ENCODE peak calls at places on chromosomes 2 and 18, in four cellular contexts. F is KBM-7; V is activated CD8-positive, alpha-beta memory T cell treated with anti-CD3 and anti-CD28 coated beads for 4 hours; D is Panc1. M is an unnamed sample.

GRCh38 chr2:108919571-108920373 is 69.2 kb downstream of the EDAR start:
- DNase-seq in D (no peak), V (no peak), F (no peak), M (no peak)

GRCh38 chr2:111627256-111627655 is 256.7 kb downstream of the ANAPC1 start:
- DNase-seq in F (peak), D (no peak), V (no peak), M (peak)

GRCh38 chr2:216643986-216644662 is 10.9 kb downstream of the IGFBP2 start:
- DNase-seq in V (no peak), F (no peak), D (no peak), M (no peak)

GRCh38 chr18:57837917-57838548 is 34.9 kb upstream of the ATP8B1 start:
- DNase-seq in D (no peak), F (no peak), V (no peak), M (peak)

GRCh38 chr2:226615891-226616290 is 183.7 kb downstream of the IRS1 start:
- DNase-seq in V (no peak), F (no peak), D (no peak), M (no peak)

GRCh38 chr2:33108483-33109443 is 162.0 kb downstream of the LTBP1 start:
- DNase-seq in F (no peak), D (no peak), V (no peak), M (no peak)

GRCh38 chr18:76209597-76209996 is 285.4 kb downstream of the ZNF516 start:
- DNase-seq in F (no peak), D (peak), V (no peak), M (peak)

GRCh38 chr2:96951125-96951654 is 35.2 kb downstream of the FAM178B start:
- DNase-seq in F (peak), V (peak), D (peak), M (no peak)

GRCh38 chr18:58060254-58060653 is 16.2 kb downstream of the NEDD4L start:
- DNase-seq in V (no peak), D (no peak), F (no peak), M (no peak)

GRCh38 chr2:29023188-29023587 is 42.1 kb downstream of the TOGARAM2 start:
- DNase-seq in V (no peak), D (no peak), F (no peak), M (no peak)

GRCh38 chr2:15638720-15639119 is 47.1 kb downstream of the DDX1 start:
- DNase-seq in F (no peak), D (no peak), V (no peak), M (no peak)

GRCh38 chr18:494602-494983 is 5.9 kb downstream of the COLEC12 start:
- DNase-seq in F (no peak), D (no peak), V (no peak), M (no peak)

GRCh38 chr2:191638079-191638801 is 39.7 kb upstream of the NABP1 start:
- DNase-seq in F (no peak), D (peak), V (no peak), M (peak)

GRCh38 chr2:219726916-219727315 is 99.5 kb downstream of the SLC4A3 start:
- DNase-seq in F (no peak), V (no peak), D (no peak), M (peak)

GRCh38 chr2:205511221-205511620 is 171.1 kb upstream of the NRP2 start:
- DNase-seq in F (no peak), D (no peak), V (no peak), M (no peak)

GRCh38 chr18:8212893-8213805 is 396.1 kb upstream of the RAB12 start:
- DNase-seq in F (no peak), D (no peak), V (no peak), M (no peak)

GRCh38 chr2:10891391-10891790 is 20.3 kb upstream of the KCNF1 start:
- DNase-seq in F (no peak), V (no peak), D (no peak), M (no peak)

GRCh38 chr2:25736899-25737515 is 63.6 kb upstream of the DTNB start:
- DNase-seq in D (no peak), F (no peak), V (no peak), M (no peak)

GRCh38 chr2:174495365-174496012 is 8.7 kb upstream of the GPR155 start:
- DNase-seq in F (no peak), D (no peak), V (no peak), M (no peak)

GRCh38 chr2:241154915-241155314 is 4.6 kb downstream of the PPP1R7 start:
- DNase-seq in F (no peak), D (no peak), V (no peak), M (no peak)

GRCh38 chr2:189104926-189105325 is 74.6 kb downstream of the COL5A2 start:
- DNase-seq in D (no peak), V (no peak), F (no peak), M (no peak)

GRCh38 chr18:29969876-29970275 is 1072.7 kb downstream of the DSC3 start:
- DNase-seq in D (no peak), F (no peak), V (no peak), M (no peak)

GRCh38 chr2:101533611-101534601 is 59.0 kb upstream of the RFX8 start:
- DNase-seq in V (no peak), D (no peak), F (peak), M (peak)

GRCh38 chr2:156537147-156537546 is 101.0 kb downstream of the GPD2 start:
- DNase-seq in V (no peak), F (no peak), D (no peak), M (no peak)

GRCh38 chr2:241272298-241272721 is 43.2 kb downstream of the HDLBP start:
- DNase-seq in F (peak), D (no peak), V (no peak), M (no peak)

GRCh38 chr18:75161629-75162028 is 47.3 kb downstream of the PTGR3 start:
- DNase-seq in D (peak), F (peak), V (no peak), M (peak)

GRCh38 chr18:23333827-23334226 is 119.3 kb upstream of the RIOK3 start:
- DNase-seq in F (no peak), D (no peak), V (no peak), M (no peak)

M was measured in MV-4-11.